ENCODE peak calls at places on chromosomes 7 and 10, in seven cellular contexts. G is GM13977, W is upper lobe of right lung, I is iPS-NIHi11, N is hepatocyte, L is NCI-H2081 treated with DMSO at 0.1 percent for 48 hours, Z is AG08395. C is an unnamed sample.

GRCh38 chr10:126225672-126226007 is 162.6 kb downstream of the ADAM12 start:
- DNase-seq in G (no peak), W (no peak), I (no peak), N (no peak), L (no peak), Z (no peak), C (no peak)

GRCh38 chr7:143958781-143959180 is 4.1 kb downstream of the OR2F1 start:
- DNase-seq in G (no peak), W (no peak), I (no peak), N (no peak), L (no peak), Z (no peak), C (no peak)

GRCh38 chr7:51314726-51315125 is 1.9 kb downstream of the COBL start:
- DNase-seq in G (no peak), W (no peak), I (no peak), N (no peak), L (no peak), Z (no peak), C (no peak)

GRCh38 chr7:117349545-117349944 is 26.7 kb upstream of the WNT2 start:
- DNase-seq in G (no peak), W (no peak), I (no peak), N (no peak), L (no peak), Z (no peak), C (no peak)

GRCh38 chr7:129279757-129280156 is 54.9 kb downstream of the AHCYL2 start:
- DNase-seq in G (no peak), W (no peak), I (no peak), N (no peak), L (no peak), Z (no peak), C (no peak)

GRCh38 chr7:22430457-22430856 is 69.5 kb downstream of the STEAP1B start:
- DNase-seq in G (no peak), W (no peak), I (no peak), N (peak), L (no peak), Z (peak), C (no peak)

GRCh38 chr10:47214520-47214919 is 85.5 kb upstream of the GDF10 start:
- DNase-seq in G (no peak), W (no peak), I (no peak), N (no peak), L (no peak), Z (no peak), C (no peak)

GRCh38 chr7:155860840-155861479 is 48.7 kb upstream of the SHH start:
- DNase-seq in G (no peak), W (peak), I (no peak), N (peak), L (no peak), Z (no peak), C (no peak)

GRCh38 chr10:74681917-74682627 is 144.3 kb upstream of the KAT6B start:
- DNase-seq in G (no peak), W (no peak), I (no peak), N (no peak), L (no peak), Z (no peak), C (no peak)

GRCh38 chr7:124566576-124566975 is 199.0 kb downstream of the GPR37 start:
- DNase-seq in G (no peak), W (no peak), I (no peak), N (no peak), L (no peak), Z (peak), C (no peak)

GRCh38 chr7:116030626-116031276 is at the start of gene TFEC:
- DNase-seq in G (no peak), W (no peak), I (no peak), N (no peak), L (no peak), Z (no peak), C (no peak)

GRCh38 chr10:17181751-17182150 is 19.7 kb downstream of the TRDMT1 start:
- DNase-seq in G (no peak), W (peak), I (no peak), N (peak), L (no peak), Z (no peak), C (no peak)